ENCODE peak calls at places on chromosomes 13 and 19, in four cellular contexts. N is H1, E is GM12878, J is K562. D is an unnamed sample.

GRCh38 chr13:110419391-110419791 is 112.3 kb downstream of the COL4A2 start:
- DNase-seq in N (no peak), E (no peak), J (no peak), D (no peak)

GRCh38 chr19:49340069-49340864 is 5.1 kb downstream of the CD37 start:
- DNase-seq in N (peak), E (peak), J (peak), D (peak)

GRCh38 chr13:92821324-92821723 is 405.3 kb upstream of the GPC6 start:
- DNase-seq in N (no peak), E (no peak), J (no peak), D (no peak)

GRCh38 chr13:50677687-50678463 is 165.6 kb downstream of the DLEU7 start:
- DNase-seq in N (no peak), E (no peak), J (no peak), D (no peak)

GRCh38 chr13:114230575-114230974 is 4.1 kb upstream of the CDC16 start:
- DNase-seq in N (no peak), E (no peak), J (no peak), D (no peak)

GRCh38 chr19:57886046-57886445 is 2.8 kb downstream of the ZNF814 start:
- DNase-seq in N (no peak), E (no peak), J (no peak), D (no peak)

GRCh38 chr13:66778461-66778860 is 451.7 kb downstream of the PCDH9 start:
- DNase-seq in N (no peak), E (no peak), J (no peak), D (no peak)

GRCh38 chr13:110506859-110507566 is 54.5 kb downstream of the RAB20 start:
- DNase-seq in N (no peak), E (no peak), J (peak), D (no peak)

GRCh38 chr13:36130542-36131214 is 504 bp downstream of the DCLK1 start:
- DNase-seq in N (peak), E (no peak), J (no peak), D (no peak)

GRCh38 chr19:36605839-36606478 is 846 bp downstream of the ZNF382 start:
- DNase-seq in N (no peak), E (peak), J (no peak), D (no peak)

GRCh38 chr13:89832827-89833226 is 1514.7 kb upstream of the MIR17HG start:
- DNase-seq in N (no peak), E (no peak), J (no peak), D (no peak)

DNA sequence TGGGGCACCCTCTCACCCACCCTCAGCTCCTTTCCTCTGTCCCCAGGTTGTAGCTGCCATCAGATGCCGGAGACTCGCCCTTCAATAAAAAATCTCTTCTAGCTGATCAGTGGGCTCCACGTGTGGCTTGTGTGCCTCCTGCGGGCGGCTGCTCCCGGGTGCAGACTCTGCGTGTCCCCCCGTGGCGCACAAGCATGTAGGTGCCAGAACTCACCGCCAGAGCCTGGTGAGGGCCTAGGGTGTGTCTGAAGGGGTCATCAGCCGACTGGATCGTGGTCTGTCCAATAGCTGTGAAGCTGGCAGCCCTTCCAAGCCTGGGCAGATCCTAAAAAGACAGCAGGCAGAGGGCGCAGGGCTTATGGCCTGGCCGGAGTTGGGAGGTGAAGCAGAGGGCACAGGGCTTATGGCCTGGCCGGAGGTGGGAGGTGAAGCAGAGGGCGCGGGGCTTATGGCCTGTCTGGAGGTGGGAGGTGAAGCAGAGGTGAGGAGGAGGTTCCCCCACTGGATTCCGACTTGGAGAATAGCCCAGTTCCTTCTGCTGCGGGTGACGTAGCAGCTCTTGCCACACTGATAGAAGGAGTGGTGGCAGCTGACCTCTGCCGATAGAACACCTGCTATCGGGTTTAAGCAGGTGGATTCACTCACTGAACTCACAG is 11.7 kb downstream of the NOP53 start:
- DNase-seq in N (no peak), E (no peak), J (no peak), D (no peak)
- TF ChIP-seq POLR2A in N (no peak), E (peak), J (no peak), D (no peak)

DNA sequence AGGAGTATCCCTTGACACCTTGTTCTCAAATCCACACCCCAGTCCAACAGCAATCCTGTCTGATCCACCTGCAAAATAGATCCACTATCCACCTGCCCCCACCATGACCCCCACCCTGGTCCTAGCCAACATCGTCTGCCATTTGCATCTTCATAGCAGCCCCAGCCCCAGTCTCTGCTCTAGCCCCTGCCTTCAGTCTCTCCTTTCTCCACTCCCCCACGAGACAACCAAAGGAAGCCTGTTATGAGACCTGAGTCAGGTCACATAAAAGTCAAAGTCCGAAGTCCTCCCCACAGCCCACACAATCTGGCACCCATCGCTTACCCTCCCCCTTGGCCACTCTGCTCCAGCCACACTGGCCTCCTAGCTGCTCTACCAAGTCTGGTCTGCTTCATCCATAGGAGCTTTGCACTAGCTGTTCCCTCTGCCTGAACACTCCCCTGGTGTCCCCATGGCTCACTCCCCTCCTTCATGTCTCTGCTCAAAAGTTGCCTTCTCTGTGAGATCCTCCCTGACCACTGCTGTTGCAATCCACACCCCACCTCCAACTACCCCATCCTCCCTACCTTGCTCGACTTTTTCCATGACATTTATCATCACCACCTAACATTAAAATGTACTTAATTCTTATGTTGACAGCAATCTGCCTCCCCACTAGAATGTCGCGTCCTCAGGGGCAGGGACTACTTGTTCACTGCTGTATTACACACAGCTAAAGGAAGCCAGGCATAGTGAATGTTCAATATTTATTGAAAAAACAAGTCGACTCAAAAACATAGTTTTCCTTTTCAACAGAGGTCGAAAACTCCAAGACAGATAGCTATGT is 1.2 kb upstream of the PLEKHG2 start:
- DNase-seq in N (peak), E (no peak), J (no peak), D (no peak)
- TF ChIP-seq TAF1 in N (no peak), E (no peak), J (peak), D (no peak)

GRCh38 chr19:534088-534487 is 2.5 kb downstream of the CDC34 start:
- DNase-seq in N (no peak), E (no peak), J (peak), D (no peak)

GRCh38 chr19:531009-531752 is 379 bp upstream of the CDC34 start:
- DNase-seq in N (peak), E (no peak), J (peak), D (peak)

GRCh38 chr19:531753-532571 is at the start of gene CDC34:
- DNase-seq in N (no peak), E (no peak), J (peak), D (peak)

GRCh38 chr19:533485-534058 is 2.0 kb downstream of the CDC34 start:
- DNase-seq in N (no peak), E (no peak), J (peak), D (no peak)

DNA sequence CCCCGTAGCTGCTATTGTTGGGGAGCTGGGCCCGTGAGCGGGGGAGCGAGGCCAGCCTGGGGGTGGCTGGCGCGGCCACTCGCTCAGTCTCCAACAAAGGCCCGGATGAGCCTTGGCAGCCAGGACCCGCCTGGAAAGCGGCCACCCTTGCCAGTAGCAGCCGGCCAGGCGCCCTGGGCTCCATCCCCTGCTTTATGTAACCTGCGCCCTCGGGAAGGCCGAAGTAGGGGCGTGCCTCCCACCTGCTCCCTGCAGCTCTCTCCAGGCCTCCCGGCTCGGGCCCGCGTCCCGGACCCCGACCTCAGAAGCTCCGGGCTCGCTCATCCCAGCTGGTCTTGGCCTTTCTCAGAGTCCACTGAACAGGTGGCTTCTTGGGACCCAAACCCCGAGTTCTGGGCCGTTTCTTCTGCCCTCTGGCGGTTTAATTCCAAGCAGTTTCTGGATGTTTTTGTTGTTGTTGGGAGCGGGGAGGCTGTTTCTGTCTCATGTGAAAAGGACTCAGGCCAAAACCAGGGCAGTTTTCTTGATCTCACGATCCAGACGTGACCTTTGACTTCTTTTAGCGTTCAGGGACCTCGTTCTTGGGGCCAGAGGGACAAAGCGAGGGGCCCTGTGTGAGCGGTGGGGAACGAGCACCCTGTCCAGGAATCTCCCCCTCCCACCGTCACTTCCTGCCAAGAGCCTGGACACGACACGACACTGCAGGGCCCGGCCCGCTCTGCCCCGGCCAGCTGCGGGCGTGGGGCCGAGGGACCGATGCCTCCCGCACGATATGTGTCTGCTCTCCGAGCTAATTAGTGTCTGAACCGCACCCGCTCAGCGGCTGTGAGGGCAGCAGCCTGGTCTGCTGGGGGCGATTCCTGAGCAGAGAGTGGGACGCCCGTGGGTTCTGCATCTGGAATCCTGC is 1.3 kb downstream of the CDC34 start:
- DNase-seq in N (peak), E (no peak), J (peak), D (no peak)
- TF ChIP-seq POLR2AphosphoS5 in N (no peak), E (no peak), J (no peak), D (no peak)

DNA sequence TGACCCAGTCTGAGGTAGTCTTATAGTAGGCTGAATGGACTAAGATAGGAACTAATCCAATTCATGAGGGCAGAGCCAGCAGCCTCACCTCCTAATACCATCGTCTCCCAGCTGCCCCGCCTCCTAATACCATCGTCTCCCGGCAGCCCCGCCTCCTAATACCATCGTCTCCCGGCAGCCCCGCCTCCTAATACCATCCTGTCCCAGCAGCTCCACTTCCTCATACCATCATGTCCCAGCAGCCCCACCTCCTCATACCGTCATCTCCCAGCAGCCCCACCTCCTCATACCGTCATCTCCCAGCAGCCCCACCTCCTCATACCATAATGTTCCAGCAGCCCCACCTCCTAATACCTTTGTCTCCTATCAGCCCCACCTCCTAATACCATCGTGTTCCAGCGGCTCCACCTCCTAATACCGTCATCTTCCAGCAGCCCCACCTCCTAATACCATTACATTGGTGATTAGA is 2.5 kb upstream of the ARGLU1 start:
- DNase-seq in N (peak), E (no peak), J (peak), D (no peak)
- TF ChIP-seq POLR2A in N (no peak), E (no peak), J (no peak), D (no peak)

GRCh38 chr19:28345811-28346210 is 867.1 kb downstream of the UQCRFS1 start:
- DNase-seq in N (no peak), E (no peak), J (no peak), D (no peak)

GRCh38 chr19:28350037-28350436 is 862.9 kb downstream of the UQCRFS1 start:
- DNase-seq in N (no peak), E (no peak), J (no peak), D (no peak)

GRCh38 chr19:28349604-28350003 is 863.3 kb downstream of the UQCRFS1 start:
- DNase-seq in N (no peak), E (no peak), J (no peak), D (no peak)

GRCh38 chr19:28351761-28352160 is 861.2 kb downstream of the UQCRFS1 start:
- DNase-seq in N (no peak), E (no peak), J (no peak), D (no peak)

GRCh38 chr19:28350673-28351072 is 862.3 kb downstream of the UQCRFS1 start:
- DNase-seq in N (no peak), E (no peak), J (no peak), D (no peak)
- TF ChIP-seq TAF1 in N (no peak), E (no peak), J (no peak), D (no peak)

DNA sequence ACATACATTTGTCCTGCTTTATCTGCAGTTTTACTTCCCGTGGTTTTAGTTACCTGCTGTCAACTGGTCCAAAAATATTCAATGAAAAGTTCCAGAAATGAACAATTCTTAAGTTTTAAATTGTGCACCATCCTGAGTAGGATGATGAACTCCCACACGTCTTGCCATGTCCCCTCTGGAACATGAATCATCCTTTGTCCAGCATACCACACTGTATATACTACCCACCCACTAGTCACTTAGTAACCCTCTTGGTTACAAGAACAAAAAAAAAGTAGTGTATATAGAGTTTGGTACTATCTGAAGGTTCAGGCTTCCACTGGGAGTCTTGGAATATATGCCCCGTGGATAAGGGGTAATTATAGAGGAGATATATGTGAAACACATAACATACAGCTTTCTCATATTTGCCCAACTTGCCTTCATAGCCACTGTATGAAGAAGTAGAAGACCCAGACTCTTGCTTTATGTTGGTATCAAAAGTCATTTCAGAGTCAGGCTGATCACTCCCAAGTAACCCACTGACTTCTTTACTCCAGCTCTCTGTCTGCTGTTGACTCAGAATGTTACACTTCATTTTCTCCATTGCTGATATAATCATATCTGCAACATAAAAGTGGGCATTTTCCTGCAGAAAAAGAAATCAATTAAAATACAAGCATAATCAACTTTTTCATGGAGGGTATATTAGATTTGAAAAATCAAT is 19.3 kb downstream of the RUBCNL start:
- DNase-seq in N (no peak), E (no peak), J (no peak), D (no peak)
- TF ChIP-seq POLR2AphosphoS5 in N (no peak), E (no peak), J (no peak), D (no peak)